ENCODE peak calls at places on chromosome 1, in eight cellular contexts. Z, K, G, N, Q, L, O and J are unnamed samples.

GRCh38 chr1:203450541-203451149 is 25.0 kb upstream of the PRELP start:
- DNase-seq in Z (no peak), O (no peak), Q (no peak), K (no peak), N (no peak), L (no peak), G (peak; percentile 60), J (no peak)

GRCh38 chr1:227487606-227488005 is 75.8 kb upstream of the ZNF678 start:
- DNase-seq in G (no peak), Q (no peak), Z (no peak), K (no peak), O (no peak), L (no peak), N (no peak), J (no peak)

GRCh38 chr1:230153655-230154296 is 86.7 kb downstream of the GALNT2 start:
- DNase-seq in K (no peak), Q (no peak), G (no peak), L (no peak), O (no peak), N (no peak), Z (peak; percentile 70), J (no peak)

GRCh38 chr1:84698718-84699117 is 8.5 kb upstream of the SSX2IP start:
- DNase-seq in K (no peak), G (no peak), O (peak; percentile 16), Q (peak; percentile 86), L (no peak), N (no peak), Z (peak; percentile 8), J (no peak)

GRCh38 chr1:169844941-169845608 is 48.6 kb downstream of the SCYL3 start:
- DNase-seq in G (no peak), L (no peak), Z (no peak), N (no peak), O (no peak), K (no peak), Q (no peak), J (no peak)

GRCh38 chr1:234325878-234326492 is 47.3 kb upstream of the COA6 start:
- DNase-seq in Z (no peak), G (no peak), Q (no peak), L (no peak), K (no peak), N (no peak), O (no peak), J (no peak)

GRCh38 chr1:211492511-211493132 is 660 bp upstream of the RD3 start:
- DNase-seq in K (no peak), O (no peak), L (no peak), G (no peak), Z (no peak), N (no peak), Q (no peak), J (no peak)

GRCh38 chr1:95723346-95723745 is 489.3 kb downstream of the RWDD3 start:
- DNase-seq in N (no peak), G (no peak), K (no peak), Z (no peak), Q (no peak), O (no peak), L (no peak), J (no peak)

GRCh38 chr1:153818876-153819275 is 43.7 kb downstream of the SLC27A3 start:
- DNase-seq in O (no peak), Z (peak; percentile 28), K (no peak), L (no peak), G (no peak), Q (no peak), N (no peak), J (no peak)

GRCh38 chr1:248821641-248822040 is 4.1 kb downstream of the SH3BP5L start:
- DNase-seq in Z (no peak), K (no peak), N (no peak), L (no peak), Q (no peak), G (no peak), O (no peak), J (no peak)

GRCh38 chr1:121519042-121519755 is 334.4 kb downstream of the SRGAP2C start:
- DNase-seq in Q (no peak), L (peak; percentile 89), N (peak; percentile 55), Z (peak; percentile 25), G (peak; percentile 85), O (peak; percentile 40), K (peak; percentile 77), J (no peak)

GRCh38 chr1:172394167-172394751 is 26.2 kb upstream of the C1orf105 start:
- DNase-seq in Q (no peak), Z (peak; percentile 58), O (no peak), G (no peak), N (peak; percentile 14), L (peak; percentile 58), K (peak; percentile 36), J (no peak)

GRCh38 chr1:198850196-198850595 is 211.4 kb downstream of the PTPRC start:
- DNase-seq in O (no peak), K (no peak), L (no peak), Z (no peak), Q (no peak), N (no peak), G (no peak), J (no peak)

GRCh38 chr1:112444269-112444668 is 48.3 kb downstream of the CTTNBP2NL start:
- DNase-seq in N (no peak), Z (no peak), G (no peak), K (no peak), O (no peak), L (no peak), Q (peak; percentile 60), J (no peak)

GRCh38 chr1:30286984-30287839 is 436.2 kb downstream of the MATN1 start:
- DNase-seq in Z (no peak), G (no peak), K (no peak), L (no peak), N (no peak), O (no peak), Q (no peak), J (peak; percentile 81)

GRCh38 chr1:55039342-55040082 is at the start of gene PCSK9:
- DNase-seq in O (peak; percentile 39), L (peak; percentile 12), N (no peak), K (no peak), Q (no peak), Z (no peak), G (peak; percentile 90), J (no peak)

GRCh38 chr1:153749408-153750005 is 21.7 kb downstream of the INTS3 start:
- DNase-seq in O (peak; percentile 92), L (peak; percentile 81), N (peak; percentile 66), K (peak; percentile 67), Z (peak; percentile 97), Q (peak; percentile 58), G (peak; percentile 90), J (peak; percentile 95)